ENCODE peak calls at places on chromosomes 13 and 19, in seven cellular contexts. One of them, this sample, is unnamed.

GRCh38 chr13:114225610-114226009 is 9.1 kb upstream of the CDC16 start:
- DNase-seq in dorsolateral prefrontal cortex: no peak
- DNase-seq in kidney glomerular epithelial cell: no peak
- DNase-seq in amygdala: no peak
- DNase-seq in DMS153: no peak
- DNase-seq in NCI-H1105: no peak
- DNase-seq in glutamatergic neuron: no peak
- DNase-seq in this sample: no peak

GRCh38 chr19:4338441-4339350 is at the start of gene STAP2:
- DNase-seq in dorsolateral prefrontal cortex: no peak
- DNase-seq in kidney glomerular epithelial cell: peak; percentile 54
- DNase-seq in amygdala: no peak
- DNase-seq in DMS153: peak; percentile 21
- DNase-seq in NCI-H1105: no peak
- DNase-seq in glutamatergic neuron: no peak
- DNase-seq in this sample: no peak

GRCh38 chr19:1744133-1744665 is 9.1 kb upstream of the ONECUT3 start:
- DNase-seq in dorsolateral prefrontal cortex: no peak
- DNase-seq in kidney glomerular epithelial cell: no peak
- DNase-seq in amygdala: no peak
- DNase-seq in DMS153: no peak
- DNase-seq in NCI-H1105: no peak
- DNase-seq in glutamatergic neuron: no peak
- DNase-seq in this sample: no peak

GRCh38 chr19:53915000-53915399 is 5.9 kb downstream of the CACNG7 start:
- DNase-seq in dorsolateral prefrontal cortex: no peak
- DNase-seq in kidney glomerular epithelial cell: no peak
- DNase-seq in amygdala: no peak
- DNase-seq in DMS153: no peak
- DNase-seq in NCI-H1105: no peak
- DNase-seq in glutamatergic neuron: peak; percentile 44
- DNase-seq in this sample: no peak

GRCh38 chr19:39671739-39672363 is 16.1 kb downstream of the LGALS16 start:
- DNase-seq in dorsolateral prefrontal cortex: no peak
- DNase-seq in kidney glomerular epithelial cell: peak; percentile 52
- DNase-seq in amygdala: peak; percentile 4
- DNase-seq in DMS153: peak; percentile 44
- DNase-seq in NCI-H1105: peak; percentile 29
- DNase-seq in glutamatergic neuron: no peak
- DNase-seq in this sample: peak; percentile 50

GRCh38 chr13:24076124-24076523 is 84.4 kb upstream of the SPATA13 start:
- DNase-seq in dorsolateral prefrontal cortex: no peak
- DNase-seq in kidney glomerular epithelial cell: peak; percentile 52
- DNase-seq in amygdala: no peak
- DNase-seq in DMS153: no peak
- DNase-seq in NCI-H1105: no peak
- DNase-seq in glutamatergic neuron: no peak
- DNase-seq in this sample: no peak

GRCh38 chr19:29614046-29614445 is 8.0 kb downstream of the POP4 start:
- DNase-seq in dorsolateral prefrontal cortex: no peak
- DNase-seq in kidney glomerular epithelial cell: no peak
- DNase-seq in amygdala: no peak
- DNase-seq in DMS153: no peak
- DNase-seq in NCI-H1105: no peak
- DNase-seq in glutamatergic neuron: no peak
- DNase-seq in this sample: no peak

GRCh38 chr13:28854657-28855056 is 34.5 kb downstream of the MTUS2 start:
- DNase-seq in dorsolateral prefrontal cortex: no peak
- DNase-seq in kidney glomerular epithelial cell: no peak
- DNase-seq in amygdala: no peak
- DNase-seq in DMS153: no peak
- DNase-seq in NCI-H1105: no peak
- DNase-seq in glutamatergic neuron: no peak
- DNase-seq in this sample: no peak

GRCh38 chr13:85725433-85725832 is 73.8 kb downstream of the SLITRK6 start:
- DNase-seq in dorsolateral prefrontal cortex: no peak
- DNase-seq in kidney glomerular epithelial cell: no peak
- DNase-seq in amygdala: no peak
- DNase-seq in DMS153: peak; percentile 75
- DNase-seq in NCI-H1105: no peak
- DNase-seq in glutamatergic neuron: no peak
- DNase-seq in this sample: no peak

GRCh38 chr13:42970824-42971669 is 21.0 kb downstream of the EPSTI1 start:
- DNase-seq in dorsolateral prefrontal cortex: no peak
- DNase-seq in kidney glomerular epithelial cell: peak; percentile 10
- DNase-seq in amygdala: no peak
- DNase-seq in DMS153: no peak
- DNase-seq in NCI-H1105: no peak
- DNase-seq in glutamatergic neuron: peak; percentile 30
- DNase-seq in this sample: peak; percentile 62

GRCh38 chr19:54312436-54313362 is at the start of gene LILRA5:
- DNase-seq in dorsolateral prefrontal cortex: no peak
- DNase-seq in kidney glomerular epithelial cell: no peak
- DNase-seq in amygdala: no peak
- DNase-seq in DMS153: no peak
- DNase-seq in NCI-H1105: no peak
- DNase-seq in glutamatergic neuron: no peak
- DNase-seq in this sample: no peak

GRCh38 chr19:461664-462551 is 1.1 kb upstream of the SHC2 start:
- DNase-seq in dorsolateral prefrontal cortex: peak; percentile 56
- DNase-seq in kidney glomerular epithelial cell: no peak
- DNase-seq in amygdala: no peak
- DNase-seq in DMS153: peak; percentile 26
- DNase-seq in NCI-H1105: peak; percentile 70
- DNase-seq in glutamatergic neuron: peak; percentile 90
- DNase-seq in this sample: no peak

GRCh38 chr13:97245011-97245410 is 22.9 kb downstream of the MBNL2 start:
- DNase-seq in dorsolateral prefrontal cortex: no peak
- DNase-seq in kidney glomerular epithelial cell: no peak
- DNase-seq in amygdala: no peak
- DNase-seq in DMS153: no peak
- DNase-seq in NCI-H1105: no peak
- DNase-seq in glutamatergic neuron: no peak
- DNase-seq in this sample: no peak

GRCh38 chr13:44818428-44818827 is 170.8 kb downstream of the NUFIP1 start:
- DNase-seq in dorsolateral prefrontal cortex: no peak
- DNase-seq in kidney glomerular epithelial cell: no peak
- DNase-seq in amygdala: no peak
- DNase-seq in DMS153: peak; percentile 55
- DNase-seq in NCI-H1105: no peak
- DNase-seq in glutamatergic neuron: no peak
- DNase-seq in this sample: peak; percentile 33

GRCh38 chr13:50766043-50766442 is 77.4 kb downstream of the DLEU7 start:
- DNase-seq in dorsolateral prefrontal cortex: no peak
- DNase-seq in kidney glomerular epithelial cell: no peak
- DNase-seq in amygdala: peak; percentile 44
- DNase-seq in DMS153: no peak
- DNase-seq in NCI-H1105: no peak
- DNase-seq in glutamatergic neuron: no peak
- DNase-seq in this sample: peak; percentile 68

GRCh38 chr13:98103942-98104880 is 38.7 kb upstream of the FARP1 start:
- DNase-seq in dorsolateral prefrontal cortex: no peak
- DNase-seq in kidney glomerular epithelial cell: no peak
- DNase-seq in amygdala: no peak
- DNase-seq in DMS153: no peak
- DNase-seq in NCI-H1105: no peak
- DNase-seq in glutamatergic neuron: no peak
- DNase-seq in this sample: peak; percentile 43

GRCh38 chr19:55503447-55504251 is 15.4 kb downstream of the SSC5D start:
- DNase-seq in dorsolateral prefrontal cortex: peak; percentile 95
- DNase-seq in kidney glomerular epithelial cell: peak; percentile 90
- DNase-seq in amygdala: peak; percentile 89
- DNase-seq in DMS153: peak; percentile 93
- DNase-seq in NCI-H1105: peak; percentile 77
- DNase-seq in glutamatergic neuron: peak; percentile 98
- DNase-seq in this sample: peak; percentile 88

GRCh38 chr19:41801682-41802317 is 5.4 kb downstream of the CEACAM3 start:
- DNase-seq in dorsolateral prefrontal cortex: no peak
- DNase-seq in kidney glomerular epithelial cell: no peak
- DNase-seq in amygdala: no peak
- DNase-seq in DMS153: no peak
- DNase-seq in NCI-H1105: no peak
- DNase-seq in glutamatergic neuron: no peak
- DNase-seq in this sample: no peak

GRCh38 chr19:13037161-13037560 is 41.9 kb downstream of the NFIX start:
- DNase-seq in dorsolateral prefrontal cortex: no peak
- DNase-seq in kidney glomerular epithelial cell: peak; percentile 70
- DNase-seq in amygdala: no peak
- DNase-seq in DMS153: no peak
- DNase-seq in NCI-H1105: no peak
- DNase-seq in glutamatergic neuron: no peak
- DNase-seq in this sample: peak; percentile 83

GRCh38 chr13:48094404-48094780 is 512 bp downstream of the MED4 start:
- DNase-seq in dorsolateral prefrontal cortex: no peak
- DNase-seq in kidney glomerular epithelial cell: no peak
- DNase-seq in amygdala: no peak
- DNase-seq in DMS153: no peak
- DNase-seq in NCI-H1105: no peak
- DNase-seq in glutamatergic neuron: no peak
- DNase-seq in this sample: no peak

GRCh38 chr19:4694211-4694987 is 24.3 kb upstream of the MYDGF start:
- DNase-seq in dorsolateral prefrontal cortex: peak; percentile 80
- DNase-seq in kidney glomerular epithelial cell: peak; percentile 11
- DNase-seq in amygdala: peak; percentile 73
- DNase-seq in DMS153: no peak
- DNase-seq in NCI-H1105: no peak
- DNase-seq in glutamatergic neuron: no peak
- DNase-seq in this sample: peak; percentile 99

GRCh38 chr13:30340367-30341184 is 33.2 kb upstream of the KATNAL1 start:
- DNase-seq in dorsolateral prefrontal cortex: peak; percentile 46
- DNase-seq in kidney glomerular epithelial cell: no peak
- DNase-seq in amygdala: no peak
- DNase-seq in DMS153: no peak
- DNase-seq in NCI-H1105: no peak
- DNase-seq in glutamatergic neuron: no peak
- DNase-seq in this sample: peak; percentile 95

GRCh38 chr13:44566601-44567000 is 9.5 kb downstream of the TSC22D1 start:
- DNase-seq in dorsolateral prefrontal cortex: no peak
- DNase-seq in kidney glomerular epithelial cell: no peak
- DNase-seq in amygdala: no peak
- DNase-seq in DMS153: no peak
- DNase-seq in NCI-H1105: no peak
- DNase-seq in glutamatergic neuron: no peak
- DNase-seq in this sample: no peak

GRCh38 chr13:99659234-99659633 is 158.0 kb downstream of the TM9SF2 start:
- DNase-seq in dorsolateral prefrontal cortex: no peak
- DNase-seq in kidney glomerular epithelial cell: no peak
- DNase-seq in amygdala: no peak
- DNase-seq in DMS153: no peak
- DNase-seq in NCI-H1105: no peak
- DNase-seq in glutamatergic neuron: no peak
- DNase-seq in this sample: no peak

GRCh38 chr13:105272660-105273631 is 1262.5 kb downstream of the EFNB2 start:
- DNase-seq in dorsolateral prefrontal cortex: no peak
- DNase-seq in kidney glomerular epithelial cell: no peak
- DNase-seq in amygdala: no peak
- DNase-seq in DMS153: no peak
- DNase-seq in NCI-H1105: no peak
- DNase-seq in glutamatergic neuron: no peak
- DNase-seq in this sample: no peak

GRCh38 chr19:33815410-33816340 is 19.0 kb downstream of the KCTD15 start:
- DNase-seq in dorsolateral prefrontal cortex: no peak
- DNase-seq in kidney glomerular epithelial cell: no peak
- DNase-seq in amygdala: no peak
- DNase-seq in DMS153: no peak
- DNase-seq in NCI-H1105: no peak
- DNase-seq in glutamatergic neuron: no peak
- DNase-seq in this sample: peak; percentile 35

GRCh38 chr13:33264620-33264978 is 21.0 kb downstream of the STARD13 start:
- DNase-seq in dorsolateral prefrontal cortex: no peak
- DNase-seq in kidney glomerular epithelial cell: no peak
- DNase-seq in amygdala: peak; percentile 20
- DNase-seq in DMS153: no peak
- DNase-seq in NCI-H1105: no peak
- DNase-seq in glutamatergic neuron: no peak
- DNase-seq in this sample: peak; percentile 47

GRCh38 chr13:99266827-99267226 is 8.6 kb upstream of the GPR18 start:
- DNase-seq in dorsolateral prefrontal cortex: no peak
- DNase-seq in kidney glomerular epithelial cell: no peak
- DNase-seq in amygdala: no peak
- DNase-seq in DMS153: no peak
- DNase-seq in NCI-H1105: no peak
- DNase-seq in glutamatergic neuron: no peak
- DNase-seq in this sample: no peak

GRCh38 chr19:55147408-55148251 is 1.4 kb downstream of the TNNT1 start:
- DNase-seq in dorsolateral prefrontal cortex: no peak
- DNase-seq in kidney glomerular epithelial cell: no peak
- DNase-seq in amygdala: no peak
- DNase-seq in DMS153: peak; percentile 4
- DNase-seq in NCI-H1105: no peak
- DNase-seq in glutamatergic neuron: no peak
- DNase-seq in this sample: no peak

GRCh38 chr13:31982540-31982939 is 49.0 kb upstream of the FRY start:
- DNase-seq in dorsolateral prefrontal cortex: no peak
- DNase-seq in kidney glomerular epithelial cell: peak; percentile 91
- DNase-seq in amygdala: no peak
- DNase-seq in DMS153: peak; percentile 98
- DNase-seq in NCI-H1105: peak; percentile 46
- DNase-seq in glutamatergic neuron: no peak
- DNase-seq in this sample: peak; percentile 97

GRCh38 chr19:33442706-33443105 is 69.2 kb downstream of the CEBPG start:
- DNase-seq in dorsolateral prefrontal cortex: peak; percentile 11
- DNase-seq in kidney glomerular epithelial cell: no peak
- DNase-seq in amygdala: no peak
- DNase-seq in DMS153: no peak
- DNase-seq in NCI-H1105: no peak
- DNase-seq in glutamatergic neuron: peak; percentile 4
- DNase-seq in this sample: no peak

GRCh38 chr19:850221-850978 is 1.7 kb upstream of the ELANE start:
- DNase-seq in dorsolateral prefrontal cortex: peak; percentile 51
- DNase-seq in kidney glomerular epithelial cell: no peak
- DNase-seq in amygdala: no peak
- DNase-seq in DMS153: no peak
- DNase-seq in NCI-H1105: no peak
- DNase-seq in glutamatergic neuron: peak; percentile 69
- DNase-seq in this sample: peak; percentile 94

GRCh38 chr19:10797078-10797477 is 38.9 kb downstream of the TMED1 start:
- DNase-seq in dorsolateral prefrontal cortex: no peak
- DNase-seq in kidney glomerular epithelial cell: no peak
- DNase-seq in amygdala: no peak
- DNase-seq in DMS153: no peak
- DNase-seq in NCI-H1105: no peak
- DNase-seq in glutamatergic neuron: no peak
- DNase-seq in this sample: no peak

GRCh38 chr19:55432355-55432959 is 10.6 kb downstream of the SHISA7 start:
- DNase-seq in dorsolateral prefrontal cortex: no peak
- DNase-seq in kidney glomerular epithelial cell: no peak
- DNase-seq in amygdala: no peak
- DNase-seq in DMS153: no peak
- DNase-seq in NCI-H1105: no peak
- DNase-seq in glutamatergic neuron: no peak
- DNase-seq in this sample: no peak

GRCh38 chr19:10766049-10766623 is 48.3 kb downstream of the DNM2 start:
- DNase-seq in dorsolateral prefrontal cortex: no peak
- DNase-seq in kidney glomerular epithelial cell: no peak
- DNase-seq in amygdala: no peak
- DNase-seq in DMS153: no peak
- DNase-seq in NCI-H1105: no peak
- DNase-seq in glutamatergic neuron: no peak
- DNase-seq in this sample: no peak

GRCh38 chr13:32391101-32391620 is 36.8 kb downstream of the N4BP2L1 start:
- DNase-seq in dorsolateral prefrontal cortex: no peak
- DNase-seq in kidney glomerular epithelial cell: no peak
- DNase-seq in amygdala: no peak
- DNase-seq in DMS153: no peak
- DNase-seq in NCI-H1105: no peak
- DNase-seq in glutamatergic neuron: no peak
- DNase-seq in this sample: no peak

GRCh38 chr13:26616126-26616525 is 58.6 kb downstream of the WASF3 start:
- DNase-seq in dorsolateral prefrontal cortex: no peak
- DNase-seq in kidney glomerular epithelial cell: no peak
- DNase-seq in amygdala: no peak
- DNase-seq in DMS153: no peak
- DNase-seq in NCI-H1105: no peak
- DNase-seq in glutamatergic neuron: no peak
- DNase-seq in this sample: peak; percentile 78

GRCh38 chr19:7868671-7869452 is 5.3 kb downstream of the PRR36 start:
- DNase-seq in dorsolateral prefrontal cortex: no peak
- DNase-seq in kidney glomerular epithelial cell: peak; percentile 34
- DNase-seq in amygdala: peak; percentile 18
- DNase-seq in DMS153: no peak
- DNase-seq in NCI-H1105: peak; percentile 39
- DNase-seq in glutamatergic neuron: peak; percentile 82
- DNase-seq in this sample: peak; percentile 58

This sample was measured in fibroblast of mammary gland.